ENCODE peak calls at places on chromosomes 1 and 21, in five cellular contexts. G is HFF-Myc, B is neural progenitor cell, O is breast epithelium, A is colonic mucosa. X is an unnamed sample.
A peak's percentile ranks its signal among the peaks of the same experiment; 100 is the strongest.

GRCh38 chr1:9721606-9722377 is 70.3 kb downstream of the PIK3CD start:
- DNase-seq in G (no peak), B (peak; percentile 77), O (no peak), A (peak; percentile 48), X (peak; percentile 33)

GRCh38 chr21:37225440-37225839 is 41.7 kb downstream of the VPS26C start:
- DNase-seq in G (no peak), B (no peak), O (no peak), A (no peak), X (no peak)

GRCh38 chr1:162357681-162358266 is 18.9 kb downstream of the SPATA46 start:
- DNase-seq in G (peak; percentile 15), B (peak; percentile 79), O (no peak), A (peak; percentile 57), X (peak; percentile 73)

GRCh38 chr1:25232027-25232865 is at the start of gene SYF2:
- DNase-seq in G (peak; percentile 68), B (peak; percentile 95), O (peak; percentile 90), A (peak; percentile 94), X (peak; percentile 96)

GRCh38 chr1:110672753-110673108 is 2.0 kb downstream of the KCNA3 start:
- DNase-seq in G (no peak), B (no peak), O (no peak), A (no peak), X (no peak)

GRCh38 chr1:181655756-181656155 is 172.4 kb downstream of the CACNA1E start:
- DNase-seq in G (no peak), B (no peak), O (no peak), A (no peak), X (no peak)

GRCh38 chr1:37513795-37514349 is 694 bp downstream of the MEAF6 start:
- DNase-seq in G (no peak), B (peak; percentile 66), O (peak; percentile 22), A (peak; percentile 34), X (peak; percentile 16)

GRCh38 chr1:7177438-7178126 is 392.3 kb downstream of the CAMTA1 start:
- DNase-seq in G (no peak), B (peak; percentile 52), O (no peak), A (no peak), X (no peak)

GRCh38 chr1:208007938-208008342 is 97.0 kb upstream of the CD34 start:
- DNase-seq in G (no peak), B (no peak), O (no peak), A (no peak), X (peak; percentile 81)

DNA sequence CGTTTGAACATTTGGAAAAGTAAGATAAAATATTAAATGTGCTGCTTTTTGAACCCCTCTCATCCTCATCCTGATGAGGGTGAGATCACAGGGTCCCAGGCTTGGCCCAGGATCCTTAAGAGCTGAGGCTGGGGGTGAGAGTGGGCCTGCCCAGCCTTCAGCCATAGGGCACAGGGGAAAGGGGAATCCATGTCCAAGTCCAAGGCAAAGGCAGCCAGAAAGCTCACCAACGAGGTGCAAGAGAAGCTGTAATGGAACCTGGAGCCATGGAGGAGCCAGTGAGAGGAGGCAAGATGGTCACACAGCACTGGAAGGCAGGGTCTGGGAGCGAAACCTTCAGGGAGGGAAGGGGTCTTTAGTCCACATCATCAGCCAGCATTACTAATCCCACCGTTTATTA is 191.9 kb downstream of the RRAGC start:
- DNase-seq in G (no peak), B (no peak), O (no peak), A (no peak), X (no peak)
- H3K4me3 ChIP-seq in G (no peak overlapping the region), B (no peak overlapping the region), O (no peak overlapping the region), A (no peak overlapping the region), X (no peak overlapping the region)

GRCh38 chr1:222652676-222653075 is 34.8 kb downstream of the MIA3 start:
- DNase-seq in G (no peak), B (no peak), O (no peak), A (no peak), X (no peak)

GRCh38 chr1:222657899-222658298 is 40.0 kb downstream of the MIA3 start:
- DNase-seq in G (no peak), B (no peak), O (no peak), A (no peak), X (no peak)

GRCh38 chr1:222653178-222653827 is 35.4 kb downstream of the MIA3 start:
- DNase-seq in G (no peak), B (no peak), O (no peak), A (peak; percentile 35), X (no peak)

GRCh38 chr1:222654849-222655248 is 37.0 kb downstream of the MIA3 start:
- DNase-seq in G (no peak), B (no peak), O (no peak), A (peak; percentile 29), X (peak; percentile 66)
- TF ChIP-seq CTCF in G (no peak), B (no peak), O (no peak), A (no peak), X (peak; percentile 15)

GRCh38 chr1:42931108-42931539 is 27.5 kb downstream of the SLC2A1 start:
- DNase-seq in G (no peak), B (peak; percentile 67), O (no peak), A (peak; percentile 42), X (peak; percentile 66)
- H3K4me3 ChIP-seq in G (no peak overlapping the region), B (no peak overlapping the region), O (no peak overlapping the region), A (no peak overlapping the region), X (no peak overlapping the region)

GRCh38 chr21:44303490-44303981 is 3.7 kb downstream of the PFKL start:
- DNase-seq in G (no peak), B (no peak), O (no peak), A (peak; percentile 84), X (no peak)

GRCh38 chr21:44304041-44304738 is 4.3 kb downstream of the PFKL start:
- DNase-seq in G (no peak), B (peak; percentile 68), O (no peak), A (no peak), X (no peak)

GRCh38 chr21:44300262-44300959 is 558 bp downstream of the PFKL start:
- DNase-seq in G (no peak), B (peak; percentile 60), O (peak; percentile 58), A (peak; percentile 85), X (peak; percentile 40)

GRCh38 chr21:44301093-44301492 is 1.2 kb downstream of the PFKL start:
- DNase-seq in G (no peak), B (no peak), O (no peak), A (peak; percentile 39), X (no peak)

DNA sequence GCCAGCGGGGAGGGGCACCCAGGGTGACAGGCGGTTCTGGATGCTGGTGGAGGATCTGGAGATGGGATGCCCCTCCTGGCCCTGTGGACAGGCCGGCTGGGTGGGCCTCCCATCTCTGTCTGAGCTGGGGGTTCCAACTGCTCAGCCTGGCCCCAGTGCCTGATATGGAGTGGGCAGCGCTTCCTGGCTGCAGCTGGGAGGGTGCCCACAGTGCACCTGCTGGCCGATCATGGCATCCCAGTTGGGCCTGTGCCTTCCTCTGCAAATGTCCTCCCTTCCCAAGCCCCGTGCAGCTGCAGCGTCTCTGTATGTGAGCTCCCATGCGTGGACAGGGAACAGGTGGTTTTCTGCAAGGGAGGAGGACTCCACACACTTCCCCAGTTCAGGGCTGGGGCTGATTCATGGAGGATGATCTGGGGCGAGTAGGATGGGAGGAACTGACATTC is 2.1 kb downstream of the PFKL start:
- DNase-seq in G (no peak), B (no peak), O (no peak), A (peak; percentile 52), X (no peak)
- TF ChIP-seq CTCF in G (no peak), B (no peak), O (no peak), A (peak; percentile 7), X (no peak)

DNA sequence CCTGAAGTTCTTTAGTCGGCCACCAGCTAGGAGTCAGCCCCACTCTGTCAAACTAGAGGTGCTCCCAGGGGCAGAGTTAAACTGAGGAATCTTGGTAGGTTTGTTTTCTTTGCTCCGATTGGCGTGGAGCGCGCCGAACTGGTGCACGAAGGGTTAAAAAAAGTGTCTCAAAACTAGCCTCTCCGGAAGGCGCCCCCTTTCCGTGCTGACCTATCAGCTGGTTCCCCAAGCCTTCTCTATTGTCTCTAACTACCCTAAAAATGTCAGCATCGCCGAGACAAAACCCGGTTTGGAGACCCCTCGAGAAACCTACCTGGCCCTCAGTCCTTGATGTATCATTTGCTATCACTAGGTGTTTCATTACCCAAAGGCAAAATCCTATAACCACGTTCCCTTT is 2.2 kb downstream of the TGFB2 start:
- DNase-seq in G (no peak), B (peak; percentile 46), O (no peak), A (no peak), X (peak; percentile 78)
- H3K4me3 ChIP-seq in G (peak overlapping the region; percentile 68), B (peak overlapping the region; percentile 72), O (peak overlapping the region; percentile 60), A (peak overlapping the region; percentile 40), X (peak overlapping the region; percentile 82)

X was measured in choroid plexus epithelial cell.